ENCODE peak calls at places on chromosomes 12 and 14, in ten cellular contexts. S is CD4-positive, alpha-beta T cell; J is mesendoderm; G is MM.1S; B is stomach; K is activated naive CD4-positive, alpha-beta T cell; I is suprapubic skin; W is hippocampal formation; Z is NCI-H748 treated with DMSO at 0.1 percent for 48 hours; V is glutamatergic neuron. P is an unnamed sample.

GRCh38 chr12:43309845-43310405 is 242.1 kb downstream of the ADAMTS20 start:
- DNase-seq in S (no peak), J (no peak), G (peak), B (no peak), K (no peak), I (no peak), W (no peak), Z (no peak), V (no peak), P (no peak)

GRCh38 chr12:68406134-68406576 is 74.0 kb upstream of the MDM1 start:
- DNase-seq in S (no peak), J (peak), G (no peak), B (peak), K (no peak), I (peak), W (peak), Z (no peak), V (no peak), P (no peak)

GRCh38 chr14:90722590-90722989 is 93.6 kb downstream of the TTC7B start:
- DNase-seq in S (no peak), J (no peak), G (no peak), B (no peak), K (no peak), I (no peak), W (no peak), Z (no peak), V (no peak), P (no peak)

GRCh38 chr12:22287776-22288621 is 46.5 kb downstream of the ST8SIA1 start:
- DNase-seq in S (peak), J (peak), G (no peak), B (no peak), K (no peak), I (no peak), W (no peak), Z (no peak), V (no peak), P (no peak)

GRCh38 chr14:70212752-70213151 is 24.0 kb upstream of the SLC8A3 start:
- DNase-seq in S (no peak), J (peak), G (no peak), B (no peak), K (no peak), I (no peak), W (no peak), Z (no peak), V (no peak), P (no peak)

GRCh38 chr12:108828774-108829173 is 28.6 kb downstream of the SSH1 start:
- DNase-seq in S (no peak), J (no peak), G (no peak), B (no peak), K (no peak), I (no peak), W (no peak), Z (no peak), V (no peak), P (no peak)

GRCh38 chr12:62436164-62436503 is 30.5 kb upstream of the MON2 start:
- DNase-seq in S (no peak), J (no peak), G (no peak), B (no peak), K (no peak), I (no peak), W (no peak), Z (no peak), V (no peak), P (no peak)

GRCh38 chr12:54040148-54040494 is 7.3 kb downstream of the HOXC5 start:
- DNase-seq in S (no peak), J (no peak), G (no peak), B (no peak), K (no peak), I (no peak), W (no peak), Z (no peak), V (no peak), P (peak)

GRCh38 chr12:76820888-76821482 is 57.1 kb downstream of the ZDHHC17 start:
- DNase-seq in S (no peak), J (peak), G (no peak), B (no peak), K (no peak), I (no peak), W (peak), Z (no peak), V (peak), P (peak)

GRCh38 chr12:130240831-130241590 is 78.7 kb downstream of the FZD10 start:
- DNase-seq in S (no peak), J (no peak), G (no peak), B (no peak), K (no peak), I (no peak), W (no peak), Z (no peak), V (no peak), P (no peak)

GRCh38 chr12:111413442-111414086 is 7.8 kb downstream of the SH2B3 start:
- DNase-seq in S (no peak), J (no peak), G (no peak), B (no peak), K (no peak), I (no peak), W (no peak), Z (no peak), V (no peak), P (peak)

GRCh38 chr12:32870716-32871115 is 25.9 kb downstream of the PKP2 start:
- DNase-seq in S (no peak), J (no peak), G (no peak), B (no peak), K (no peak), I (no peak), W (no peak), Z (no peak), V (no peak), P (no peak)

GRCh38 chr14:86575141-86575540 is 1045.2 kb downstream of the FLRT2 start:
- DNase-seq in S (no peak), J (no peak), G (no peak), B (no peak), K (no peak), I (no peak), W (no peak), Z (no peak), V (no peak), P (no peak)

GRCh38 chr12:55899035-55899434 is 28.7 kb downstream of the PYM1 start:
- DNase-seq in S (no peak), J (no peak), G (no peak), B (no peak), K (no peak), I (no peak), W (no peak), Z (no peak), V (no peak), P (peak)

GRCh38 chr14:52077261-52077984 is 8.6 kb upstream of the NID2 start:
- DNase-seq in S (no peak), J (no peak), G (no peak), B (no peak), K (no peak), I (no peak), W (no peak), Z (no peak), V (no peak), P (no peak)

GRCh38 chr12:54853933-54854538 is at the start of gene MUCL1:
- DNase-seq in S (peak), J (peak), G (peak), B (peak), K (peak), I (no peak), W (no peak), Z (peak), V (peak), P (peak)

GRCh38 chr12:27573972-27574371 is 50.0 kb downstream of the PPFIBP1 start:
- DNase-seq in S (no peak), J (no peak), G (no peak), B (no peak), K (no peak), I (no peak), W (no peak), Z (no peak), V (no peak), P (peak)

GRCh38 chr14:29056167-29056566 is 289.6 kb downstream of the FOXG1 start:
- DNase-seq in S (no peak), J (no peak), G (peak), B (no peak), K (no peak), I (no peak), W (no peak), Z (no peak), V (no peak), P (no peak)

GRCh38 chr12:71216725-71217579 is 59.2 kb upstream of the TSPAN8 start:
- DNase-seq in S (no peak), J (peak), G (peak), B (peak), K (no peak), I (no peak), W (peak), Z (peak), V (peak), P (peak)

GRCh38 chr12:96084624-96085023 is 49.2 kb upstream of the LTA4H start:
- DNase-seq in S (no peak), J (no peak), G (no peak), B (no peak), K (no peak), I (no peak), W (no peak), Z (no peak), V (no peak), P (no peak)

GRCh38 chr12:33721561-33721960 is 281.9 kb upstream of the SYT10 start:
- DNase-seq in S (no peak), J (no peak), G (no peak), B (no peak), K (no peak), I (no peak), W (no peak), Z (no peak), V (no peak), P (no peak)

GRCh38 chr14:68548194-68549056 is 244.4 kb downstream of the ZFP36L1 start:
- DNase-seq in S (no peak), J (peak), G (no peak), B (peak), K (no peak), I (peak), W (peak), Z (no peak), V (no peak), P (peak)

GRCh38 chr14:88765130-88765529 is 27.6 kb downstream of the EML5 start:
- DNase-seq in S (no peak), J (peak), G (no peak), B (no peak), K (no peak), I (no peak), W (no peak), Z (no peak), V (no peak), P (no peak)

GRCh38 chr14:98684486-98684885 is 587.5 kb downstream of the BCL11B start:
- DNase-seq in S (no peak), J (no peak), G (no peak), B (no peak), K (no peak), I (no peak), W (no peak), Z (no peak), V (no peak), P (no peak)

GRCh38 chr14:40197344-40197743 is 765.1 kb upstream of the FBXO33 start:
- DNase-seq in S (no peak), J (no peak), G (no peak), B (no peak), K (no peak), I (no peak), W (no peak), Z (no peak), V (no peak), P (no peak)

GRCh38 chr12:47082963-47083621 is 3.3 kb upstream of the AMIGO2 start:
- DNase-seq in S (no peak), J (peak), G (no peak), B (no peak), K (no peak), I (no peak), W (no peak), Z (no peak), V (no peak), P (peak)

GRCh38 chr14:92464156-92464555 is 49.4 kb upstream of the RIN3 start:
- DNase-seq in S (no peak), J (no peak), G (no peak), B (no peak), K (no peak), I (no peak), W (no peak), Z (no peak), V (no peak), P (no peak)

P was measured in SW480.